ENCODE peak calls at places on chromosomes 2 and 18, in ten cellular contexts. One of them, this sample, is unnamed.

GRCh38 chr18:12883003-12883683 is 894 bp downstream of the PTPN2 start:
- DNase-seq in GM12864: no peak
- DNase-seq in osteocyte: peak
- DNase-seq in progenitor cell of endocrine pancreas: no peak
- DNase-seq in IMR-90: no peak
- DNase-seq in ovary: no peak
- DNase-seq in transverse colon: no peak
- DNase-seq in LNCaP clone FGC: no peak
- DNase-seq in BE2C: no peak
- DNase-seq in sigmoid colon: no peak
- DNase-seq in this sample: no peak

GRCh38 chr2:144553379-144553778 is 33.5 kb upstream of the ZEB2 start:
- DNase-seq in ovary: no peak
- DNase-seq in transverse colon: no peak
- DNase-seq in IMR-90: peak
- DNase-seq in osteocyte: no peak
- DNase-seq in GM12864: no peak
- DNase-seq in LNCaP clone FGC: no peak
- DNase-seq in progenitor cell of endocrine pancreas: no peak
- DNase-seq in sigmoid colon: no peak
- DNase-seq in BE2C: no peak
- DNase-seq in this sample: peak

GRCh38 chr2:3575534-3576324 is 669 bp downstream of the RPS7 start:
- DNase-seq in LNCaP clone FGC: no peak
- DNase-seq in ovary: no peak
- DNase-seq in BE2C: no peak
- DNase-seq in progenitor cell of endocrine pancreas: peak
- DNase-seq in GM12864: no peak
- DNase-seq in sigmoid colon: no peak
- DNase-seq in IMR-90: no peak
- DNase-seq in transverse colon: no peak
- DNase-seq in osteocyte: no peak
- DNase-seq in this sample: no peak

GRCh38 chr2:64943387-64944150 is 45.6 kb upstream of the SLC1A4 start:
- DNase-seq in sigmoid colon: peak
- DNase-seq in LNCaP clone FGC: no peak
- DNase-seq in IMR-90: peak
- DNase-seq in GM12864: no peak
- DNase-seq in BE2C: no peak
- DNase-seq in progenitor cell of endocrine pancreas: no peak
- DNase-seq in ovary: peak
- DNase-seq in osteocyte: no peak
- DNase-seq in transverse colon: no peak
- DNase-seq in this sample: peak

GRCh38 chr2:159094173-159094737 is 125.8 kb downstream of the TANC1 start:
- DNase-seq in osteocyte: no peak
- DNase-seq in IMR-90: peak
- DNase-seq in GM12864: no peak
- DNase-seq in BE2C: no peak
- DNase-seq in sigmoid colon: peak
- DNase-seq in ovary: peak
- DNase-seq in LNCaP clone FGC: peak
- DNase-seq in progenitor cell of endocrine pancreas: no peak
- DNase-seq in transverse colon: peak
- DNase-seq in this sample: no peak

GRCh38 chr2:62219407-62220159 is 23.7 kb downstream of the B3GNT2 start:
- DNase-seq in BE2C: no peak
- DNase-seq in GM12864: no peak
- DNase-seq in transverse colon: no peak
- DNase-seq in IMR-90: no peak
- DNase-seq in osteocyte: no peak
- DNase-seq in progenitor cell of endocrine pancreas: no peak
- DNase-seq in ovary: no peak
- DNase-seq in sigmoid colon: no peak
- DNase-seq in LNCaP clone FGC: no peak
- DNase-seq in this sample: no peak

GRCh38 chr2:241620419-241620769 is 16.6 kb downstream of the THAP4 start:
- DNase-seq in progenitor cell of endocrine pancreas: no peak
- DNase-seq in BE2C: no peak
- DNase-seq in LNCaP clone FGC: no peak
- DNase-seq in transverse colon: no peak
- DNase-seq in osteocyte: no peak
- DNase-seq in ovary: no peak
- DNase-seq in sigmoid colon: no peak
- DNase-seq in IMR-90: peak
- DNase-seq in GM12864: no peak
- DNase-seq in this sample: peak

GRCh38 chr2:182914852-182915251 is 48.4 kb upstream of the FRZB start:
- DNase-seq in ovary: no peak
- DNase-seq in osteocyte: no peak
- DNase-seq in GM12864: no peak
- DNase-seq in transverse colon: no peak
- DNase-seq in sigmoid colon: no peak
- DNase-seq in progenitor cell of endocrine pancreas: no peak
- DNase-seq in IMR-90: no peak
- DNase-seq in BE2C: no peak
- DNase-seq in LNCaP clone FGC: no peak
- DNase-seq in this sample: no peak

GRCh38 chr2:112482309-112483046 is 522 bp downstream of the TTL start:
- DNase-seq in transverse colon: peak
- DNase-seq in LNCaP clone FGC: no peak
- DNase-seq in BE2C: peak
- DNase-seq in osteocyte: no peak
- DNase-seq in IMR-90: peak
- DNase-seq in GM12864: no peak
- DNase-seq in ovary: peak
- DNase-seq in progenitor cell of endocrine pancreas: peak
- DNase-seq in sigmoid colon: peak
- DNase-seq in this sample: peak

GRCh38 chr2:228690681-228691080 is 509.2 kb upstream of the SPHKAP start:
- DNase-seq in progenitor cell of endocrine pancreas: no peak
- DNase-seq in transverse colon: no peak
- DNase-seq in IMR-90: no peak
- DNase-seq in BE2C: no peak
- DNase-seq in sigmoid colon: no peak
- DNase-seq in osteocyte: no peak
- DNase-seq in LNCaP clone FGC: no peak
- DNase-seq in GM12864: no peak
- DNase-seq in ovary: no peak
- DNase-seq in this sample: no peak

GRCh38 chr2:157751462-157752058 is 122.9 kb upstream of the ACVR1C start:
- DNase-seq in LNCaP clone FGC: no peak
- DNase-seq in GM12864: peak
- DNase-seq in progenitor cell of endocrine pancreas: no peak
- DNase-seq in BE2C: peak
- DNase-seq in transverse colon: no peak
- DNase-seq in osteocyte: peak
- DNase-seq in sigmoid colon: no peak
- DNase-seq in ovary: no peak
- DNase-seq in IMR-90: peak
- DNase-seq in this sample: peak
- TF ChIP-seq CTCF in LNCaP clone FGC: no peak
- TF ChIP-seq CTCF in GM12864: peak
- TF ChIP-seq CTCF in progenitor cell of endocrine pancreas: peak
- TF ChIP-seq CTCF in BE2C: peak
- TF ChIP-seq CTCF in transverse colon: no peak
- TF ChIP-seq CTCF in osteocyte: peak
- TF ChIP-seq CTCF in sigmoid colon: no peak
- TF ChIP-seq CTCF in ovary: no peak
- TF ChIP-seq CTCF in IMR-90: no peak
- TF ChIP-seq CTCF in this sample: no peak

DNA sequence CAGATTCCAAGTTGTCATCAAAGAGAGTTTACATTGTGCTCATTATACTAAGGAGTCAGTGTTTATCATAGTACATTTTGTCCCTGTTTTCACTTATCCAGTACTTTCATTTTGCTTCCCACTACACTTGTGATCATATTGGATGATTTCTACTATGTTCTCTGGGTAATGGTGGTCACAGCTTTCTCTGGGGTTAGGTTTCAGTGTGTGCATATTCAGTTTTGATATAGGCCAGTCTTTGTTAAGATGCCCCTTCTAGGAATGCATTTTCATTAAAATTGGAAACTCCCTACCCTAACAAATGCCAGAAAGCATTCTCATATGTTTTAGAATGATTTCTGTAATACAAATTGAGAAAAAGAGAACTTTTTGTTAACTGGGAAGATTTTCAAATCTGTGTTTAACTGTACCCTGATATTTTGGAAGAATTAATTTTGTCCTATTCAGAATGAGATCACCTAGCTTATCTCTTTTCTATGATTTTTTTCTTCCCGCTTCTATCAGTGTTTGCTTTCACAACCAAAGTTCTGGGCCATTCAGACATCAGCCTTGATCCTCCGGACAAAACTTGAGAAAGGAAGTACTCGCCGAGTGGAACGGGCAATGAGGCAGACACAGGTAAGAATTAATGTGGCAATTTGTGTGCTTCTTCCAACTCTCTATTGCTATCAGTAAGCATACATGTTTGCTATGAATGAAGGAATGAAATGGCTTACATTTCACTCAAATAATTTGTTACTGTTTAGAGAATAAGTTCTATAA is 74.6 kb downstream of the TTC27 start:
- DNase-seq in osteocyte: no peak
- DNase-seq in GM12864: no peak
- DNase-seq in LNCaP clone FGC: no peak
- DNase-seq in progenitor cell of endocrine pancreas: no peak
- DNase-seq in IMR-90: no peak
- DNase-seq in BE2C: no peak
- DNase-seq in transverse colon: no peak
- DNase-seq in sigmoid colon: no peak
- DNase-seq in ovary: no peak
- DNase-seq in this sample: no peak
- TF ChIP-seq CTCF in osteocyte: no peak
- TF ChIP-seq CTCF in GM12864: no peak
- TF ChIP-seq CTCF in LNCaP clone FGC: no peak
- TF ChIP-seq CTCF in progenitor cell of endocrine pancreas: no peak
- TF ChIP-seq CTCF in IMR-90: no peak
- TF ChIP-seq CTCF in BE2C: no peak
- TF ChIP-seq CTCF in transverse colon: no peak
- TF ChIP-seq CTCF in sigmoid colon: no peak
- TF ChIP-seq CTCF in ovary: no peak
- TF ChIP-seq CTCF in this sample: no peak

GRCh38 chr2:218659258-218659987 is at the start of the genes BCS1L and ZNF142:
- DNase-seq in sigmoid colon: peak
- DNase-seq in GM12864: peak
- DNase-seq in osteocyte: peak
- DNase-seq in LNCaP clone FGC: peak
- DNase-seq in IMR-90: peak
- DNase-seq in transverse colon: peak
- DNase-seq in ovary: peak
- DNase-seq in progenitor cell of endocrine pancreas: peak
- DNase-seq in BE2C: peak
- DNase-seq in this sample: peak

GRCh38 chr2:218655751-218656150 is 3.7 kb downstream of the ZNF142 start:
- DNase-seq in progenitor cell of endocrine pancreas: no peak
- DNase-seq in GM12864: no peak
- DNase-seq in osteocyte: no peak
- DNase-seq in LNCaP clone FGC: no peak
- DNase-seq in sigmoid colon: no peak
- DNase-seq in transverse colon: no peak
- DNase-seq in IMR-90: no peak
- DNase-seq in ovary: no peak
- DNase-seq in BE2C: no peak
- DNase-seq in this sample: no peak

GRCh38 chr2:218662377-218662776 is 2.9 kb downstream of the BCS1L start:
- DNase-seq in sigmoid colon: peak
- DNase-seq in IMR-90: no peak
- DNase-seq in transverse colon: no peak
- DNase-seq in ovary: no peak
- DNase-seq in progenitor cell of endocrine pancreas: no peak
- DNase-seq in osteocyte: no peak
- DNase-seq in LNCaP clone FGC: no peak
- DNase-seq in GM12864: no peak
- DNase-seq in BE2C: no peak
- DNase-seq in this sample: no peak

GRCh38 chr2:218659988-218660358 is 490 bp downstream of the BCS1L start:
- DNase-seq in sigmoid colon: no peak
- DNase-seq in progenitor cell of endocrine pancreas: no peak
- DNase-seq in IMR-90: no peak
- DNase-seq in ovary: no peak
- DNase-seq in osteocyte: no peak
- DNase-seq in BE2C: no peak
- DNase-seq in GM12864: no peak
- DNase-seq in transverse colon: no peak
- DNase-seq in LNCaP clone FGC: no peak
- DNase-seq in this sample: no peak

DNA sequence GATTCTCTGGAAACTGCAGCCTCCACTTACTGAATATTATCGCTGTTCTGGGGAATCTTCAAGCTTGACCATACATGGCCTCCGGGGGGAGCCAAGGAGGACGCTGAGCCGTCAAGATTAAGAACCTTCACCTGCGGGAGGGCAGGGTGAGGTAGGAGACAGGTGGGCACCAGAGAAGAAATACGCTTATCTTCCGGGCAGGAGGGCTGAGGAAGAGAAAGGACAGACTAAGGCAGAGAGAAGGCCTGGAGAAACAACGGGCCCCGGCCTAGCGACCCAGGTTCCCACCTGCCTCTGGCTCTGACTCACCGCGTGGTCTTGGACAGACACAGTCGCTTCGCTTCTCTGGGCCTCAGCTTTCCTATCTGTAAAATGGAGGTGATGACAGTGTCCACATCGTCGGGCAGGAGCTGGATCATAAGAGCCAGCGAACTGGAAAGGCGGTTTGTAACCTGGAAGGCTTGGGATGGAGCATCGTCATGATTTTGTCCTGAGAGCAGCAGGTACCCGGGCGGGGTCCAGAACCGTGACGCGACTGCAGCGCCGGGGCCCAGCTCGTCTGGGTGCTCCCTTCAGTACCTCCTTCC is 659 bp downstream of the ZNF142 start:
- DNase-seq in transverse colon: peak
- DNase-seq in IMR-90: peak
- DNase-seq in LNCaP clone FGC: no peak
- DNase-seq in osteocyte: no peak
- DNase-seq in GM12864: peak
- DNase-seq in progenitor cell of endocrine pancreas: no peak
- DNase-seq in BE2C: peak
- DNase-seq in ovary: no peak
- DNase-seq in sigmoid colon: no peak
- DNase-seq in this sample: peak
- TF ChIP-seq CTCF in transverse colon: peak
- TF ChIP-seq CTCF in IMR-90: peak
- TF ChIP-seq CTCF in LNCaP clone FGC: peak
- TF ChIP-seq CTCF in osteocyte: peak
- TF ChIP-seq CTCF in GM12864: peak
- TF ChIP-seq CTCF in progenitor cell of endocrine pancreas: peak
- TF ChIP-seq CTCF in BE2C: peak
- TF ChIP-seq CTCF in ovary: no peak
- TF ChIP-seq CTCF in sigmoid colon: no peak
- TF ChIP-seq CTCF in this sample: peak

DNA sequence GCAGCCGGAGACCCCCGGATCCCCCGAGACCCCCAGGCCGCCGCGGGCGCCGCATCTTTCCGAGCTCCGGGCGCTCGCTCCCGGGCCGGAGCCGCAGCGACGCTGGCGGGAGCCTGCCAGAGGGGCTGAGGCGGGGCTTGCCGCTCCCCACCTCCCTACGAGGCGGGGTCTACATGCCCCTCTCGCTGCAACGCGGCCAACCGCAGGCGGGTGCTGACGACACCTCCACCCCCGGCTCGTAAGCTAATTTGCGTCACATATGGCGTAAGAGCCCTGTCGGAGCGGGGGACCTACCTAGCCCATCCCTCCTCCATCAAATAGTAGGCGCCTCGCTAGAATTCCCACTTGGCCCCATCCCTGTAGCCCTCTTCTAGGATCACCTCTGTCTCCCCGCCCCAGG is at the start of gene PTPRN:
- DNase-seq in LNCaP clone FGC: no peak
- DNase-seq in BE2C: peak
- DNase-seq in IMR-90: peak
- DNase-seq in ovary: no peak
- DNase-seq in osteocyte: no peak
- DNase-seq in GM12864: no peak
- DNase-seq in sigmoid colon: no peak
- DNase-seq in progenitor cell of endocrine pancreas: no peak
- DNase-seq in transverse colon: no peak
- DNase-seq in this sample: no peak
- TF ChIP-seq CTCF in LNCaP clone FGC: no peak
- TF ChIP-seq CTCF in BE2C: no peak
- TF ChIP-seq CTCF in IMR-90: no peak
- TF ChIP-seq CTCF in ovary: no peak
- TF ChIP-seq CTCF in osteocyte: no peak
- TF ChIP-seq CTCF in GM12864: no peak
- TF ChIP-seq CTCF in sigmoid colon: no peak
- TF ChIP-seq CTCF in progenitor cell of endocrine pancreas: no peak
- TF ChIP-seq CTCF in transverse colon: no peak
- TF ChIP-seq CTCF in this sample: no peak